ENCODE peak calls at places on chromosome 14, in nine cellular contexts. O is CD8-positive, alpha-beta memory T cell; E is smooth muscle cell of the brain vasculature; W is adrenal gland; A is NCI-H2081; V is GM04503; T is NCI-H460; B is nephron progenitor cell; S is kidney tubule cell. L is an unnamed sample.

GRCh38 chr14:50351016-50351415 is 38.9 kb downstream of the DMAC2L start:
- DNase-seq in O (no peak), E (no peak), W (no peak), A (no peak), V (peak; percentile 73), T (no peak), B (no peak), S (peak; percentile 81), L (no peak)

GRCh38 chr14:60091550-60092511 is at the start of gene PCNX4:
- DNase-seq in O (peak; percentile 95), E (peak; percentile 97), W (peak; percentile 98), A (peak; percentile 98), V (peak; percentile 93), T (peak; percentile 98), B (peak; percentile 93), S (peak; percentile 99), L (peak; percentile 89)

GRCh38 chr14:38900887-38901286 is 202.1 kb downstream of the SEC23A start:
- DNase-seq in O (no peak), E (no peak), W (no peak), A (no peak), V (no peak), T (no peak), B (no peak), S (no peak), L (no peak)

GRCh38 chr14:102545461-102546265 is 36.1 kb upstream of the ANKRD9 start:
- DNase-seq in O (no peak), E (no peak), W (no peak), A (no peak), V (no peak), T (no peak), B (no peak), S (no peak), L (no peak)

GRCh38 chr14:67370830-67371229 is 10.7 kb downstream of the EIF2S1 start:
- DNase-seq in O (no peak), E (no peak), W (no peak), A (no peak), V (no peak), T (no peak), B (no peak), S (no peak), L (no peak)

GRCh38 chr14:103607039-103607668 is 21.9 kb upstream of the KLC1 start:
- DNase-seq in O (peak; percentile 69), E (peak; percentile 89), W (peak; percentile 80), A (peak; percentile 84), V (peak; percentile 69), T (no peak), B (peak; percentile 24), S (peak; percentile 71), L (peak; percentile 24)

GRCh38 chr14:35213869-35214387 is 78.3 kb upstream of the PSMA6 start:
- DNase-seq in O (no peak), E (no peak), W (no peak), A (no peak), V (no peak), T (peak; percentile 23), B (no peak), S (peak; percentile 63), L (no peak)

GRCh38 chr14:83172363-83172762 is 1638.7 kb upstream of the SEL1L start:
- DNase-seq in O (no peak), E (no peak), W (no peak), A (no peak), V (peak; percentile 51), T (no peak), B (no peak), S (peak; percentile 16), L (no peak)

GRCh38 chr14:103500148-103500990 is 22.3 kb downstream of the CKB start:
- DNase-seq in O (peak; percentile 64), E (peak; percentile 60), W (peak; percentile 96), A (peak; percentile 85), V (no peak), T (peak; percentile 69), B (peak; percentile 92), S (peak; percentile 81), L (peak; percentile 67)

GRCh38 chr14:76977793-76978730 is 50.4 kb downstream of the IRF2BPL start:
- DNase-seq in O (peak; percentile 69), E (no peak), W (peak; percentile 48), A (no peak), V (no peak), T (no peak), B (no peak), S (peak; percentile 93), L (peak; percentile 88)

GRCh38 chr14:53692451-53693330 is 263.9 kb downstream of the BMP4 start:
- DNase-seq in O (no peak), E (no peak), W (no peak), A (no peak), V (no peak), T (no peak), B (no peak), S (no peak), L (no peak)

GRCh38 chr14:50830932-50831703 is at the start of gene NIN:
- DNase-seq in O (peak; percentile 72), E (no peak), W (peak; percentile 66), A (peak; percentile 70), V (no peak), T (peak; percentile 76), B (peak; percentile 84), S (peak; percentile 87), L (peak; percentile 60)

GRCh38 chr14:53967606-53968005 is 11.0 kb upstream of the BMP4 start:
- DNase-seq in O (no peak), E (no peak), W (no peak), A (no peak), V (no peak), T (no peak), B (no peak), S (peak; percentile 19), L (no peak)

GRCh38 chr14:53571589-53571988 is 385.0 kb downstream of the BMP4 start:
- DNase-seq in O (no peak), E (no peak), W (no peak), A (no peak), V (no peak), T (no peak), B (no peak), S (no peak), L (no peak)

GRCh38 chr14:85122690-85123089 is 407.3 kb upstream of the FLRT2 start:
- DNase-seq in O (no peak), E (peak; percentile 76), W (no peak), A (no peak), V (no peak), T (no peak), B (no peak), S (no peak), L (no peak)

GRCh38 chr14:53952533-53952932 is 4.1 kb downstream of the BMP4 start:
- DNase-seq in O (no peak), E (no peak), W (no peak), A (no peak), V (no peak), T (no peak), B (no peak), S (no peak), L (no peak)

GRCh38 chr14:61145903-61146411 is 135.2 kb downstream of the TMEM30B start:
- DNase-seq in O (no peak), E (no peak), W (no peak), A (peak; percentile 55), V (peak; percentile 71), T (no peak), B (no peak), S (peak; percentile 58), L (no peak)

GRCh38 chr14:101474563-101475467 is 86.5 kb upstream of the DIO3 start:
- DNase-seq in O (no peak), E (peak; percentile 18), W (no peak), A (no peak), V (no peak), T (no peak), B (no peak), S (no peak), L (no peak)

GRCh38 chr14:96205059-96205993 is 687 bp downstream of the BDKRB2 start:
- DNase-seq in O (no peak), E (no peak), W (no peak), A (no peak), V (no peak), T (no peak), B (no peak), S (peak; percentile 69), L (no peak)

GRCh38 chr14:102568115-102568614 is 24.3 kb upstream of the RCOR1 start:
- DNase-seq in O (peak; percentile 27), E (no peak), W (no peak), A (no peak), V (no peak), T (no peak), B (no peak), S (peak; percentile 62), L (peak; percentile 31)

GRCh38 chr14:65352964-65353530 is 59.5 kb upstream of the FUT8 start:
- DNase-seq in O (no peak), E (no peak), W (no peak), A (no peak), V (no peak), T (no peak), B (no peak), S (peak; percentile 89), L (no peak)

GRCh38 chr14:101867854-101868253 is 96.5 kb upstream of the DYNC1H1 start:
- DNase-seq in O (no peak), E (no peak), W (no peak), A (no peak), V (no peak), T (no peak), B (no peak), S (no peak), L (no peak)

GRCh38 chr14:96083667-96084320 is 44.6 kb downstream of the C14orf132 start:
- DNase-seq in O (no peak), E (no peak), W (no peak), A (peak; percentile 45), V (no peak), T (no peak), B (no peak), S (peak; percentile 78), L (no peak)

GRCh38 chr14:51954657-51955056 is 34.7 kb upstream of the RTRAF start:
- DNase-seq in O (no peak), E (no peak), W (no peak), A (peak; percentile 28), V (no peak), T (no peak), B (no peak), S (no peak), L (no peak)

GRCh38 chr14:100747021-100747586 is 20.4 kb downstream of the DLK1 start:
- DNase-seq in O (no peak), E (no peak), W (peak; percentile 35), A (no peak), V (peak; percentile 93), T (peak; percentile 57), B (no peak), S (peak; percentile 97), L (no peak)

GRCh38 chr14:36652542-36653201 is 9.0 kb upstream of the PAX9 start:
- DNase-seq in O (no peak), E (no peak), W (no peak), A (no peak), V (no peak), T (no peak), B (no peak), S (no peak), L (no peak)

GRCh38 chr14:96122496-96122895 is 82.1 kb upstream of the BDKRB2 start:
- DNase-seq in O (no peak), E (peak; percentile 76), W (no peak), A (no peak), V (no peak), T (no peak), B (peak; percentile 22), S (no peak), L (no peak)

GRCh38 chr14:34220921-34221320 is 241.1 kb downstream of the SPTSSA start:
- DNase-seq in O (no peak), E (no peak), W (no peak), A (no peak), V (no peak), T (no peak), B (no peak), S (no peak), L (peak; percentile 1)

GRCh38 chr14:55303646-55304277 is 32.5 kb downstream of the FBXO34 start:
- DNase-seq in O (no peak), E (no peak), W (no peak), A (no peak), V (no peak), T (no peak), B (no peak), S (no peak), L (no peak)

GRCh38 chr14:73125169-73125588 is 11.1 kb upstream of the PSEN1 start:
- DNase-seq in O (no peak), E (no peak), W (no peak), A (peak; percentile 5), V (no peak), T (no peak), B (no peak), S (no peak), L (no peak)